ENCODE peak calls at places on chromosomes 2 and 18, in eight cellular contexts. I is left lung; K is heart right ventricle; O is neuronal stem cell; S is lower lobe of right lung; E is Karpas-422; Z is mesenchymal stem cell; Y is naive thymus-derived CD4-positive, alpha-beta T cell. V is an unnamed sample. For H3K36me3, the result is how much of the 10 kb centered on the place peaks cover.

GRCh38 chr2:47180531-47180930 is 25.4 kb upstream of the STPG4 start:
- DNase-seq in Y (no peak), I (no peak), O (no peak), E (no peak), Z (no peak), S (no peak), K (no peak), V (no peak)

GRCh38 chr2:239775623-239776440 is 249.3 kb downstream of the NDUFA10 start:
- DNase-seq in S (no peak), O (no peak), I (no peak), Z (no peak), E (no peak), Y (no peak), K (no peak), V (no peak)

GRCh38 chr2:127594116-127594591 is 51.8 kb upstream of the GPR17 start:
- DNase-seq in O (no peak), Z (no peak), E (no peak), K (no peak), I (no peak), Y (no peak), S (no peak), V (no peak)

GRCh38 chr2:229243880-229244560 is 27.1 kb downstream of the PID1 start:
- DNase-seq in O (no peak), S (no peak), I (no peak), Z (no peak), E (no peak), Y (no peak), K (no peak), V (no peak)

GRCh38 chr2:149931486-149931885 is 343.9 kb upstream of the MMADHC start:
- DNase-seq in Z (no peak), I (no peak), Y (no peak), S (no peak), E (no peak), O (no peak), K (no peak), V (no peak)

GRCh38 chr2:52976132-52976949 is 791.3 kb upstream of the CHAC2 start:
- DNase-seq in Z (peak), E (peak), K (no peak), O (peak), Y (no peak), S (no peak), I (no peak), V (peak)

GRCh38 chr2:26245231-26245732 is 543 bp downstream of the HADHB start:
- DNase-seq in Y (peak), O (peak), Z (peak), E (peak), K (no peak), S (peak), I (no peak), V (peak)

GRCh38 chr2:145380436-145381017 is 860.6 kb upstream of the ZEB2 start:
- DNase-seq in Y (no peak), S (no peak), I (no peak), O (no peak), K (no peak), Z (peak), E (no peak), V (peak)

GRCh38 chr18:53426656-53427055 is 797.8 kb downstream of the MBD2 start:
- DNase-seq in I (no peak), Z (no peak), Y (no peak), S (no peak), K (no peak), O (no peak), E (no peak), V (no peak)

GRCh38 chr18:24015897-24016631 is 1.5 kb downstream of the TTC39C start:
- DNase-seq in Z (no peak), O (no peak), I (no peak), Y (peak), E (peak), K (no peak), S (no peak), V (no peak)

GRCh38 chr2:42792583-42793313 is at the start of gene HAAO:
- DNase-seq in Z (peak), E (no peak), I (no peak), S (peak), K (peak), Y (no peak), O (peak), V (no peak)

GRCh38 chr18:23528580-23529472 is 25.5 kb downstream of the RMC1 start:
- DNase-seq in O (no peak), I (peak), S (peak), Z (peak), E (no peak), Y (no peak), K (peak), V (no peak)

GRCh38 chr2:241706539-241706938 is 4.7 kb downstream of the ING5 start:
- DNase-seq in Y (no peak), Z (no peak), E (no peak), S (no peak), K (no peak), I (no peak), O (no peak), V (no peak)

GRCh38 chr2:33405180-33406105 is 71.0 kb upstream of the RASGRP3 start:
- DNase-seq in S (no peak), E (no peak), Y (no peak), O (no peak), Z (no peak), K (no peak), I (no peak), V (no peak)

GRCh38 chr2:240398711-240399267 is 36.7 kb upstream of the GPC1 start:
- DNase-seq in K (no peak), O (no peak), Z (no peak), E (no peak), Y (no peak), S (peak), I (peak), V (no peak)

GRCh38 chr18:12031836-12032235 is 50.5 kb downstream of the IMPA2 start:
- DNase-seq in O (no peak), Z (no peak), K (peak), I (peak), S (no peak), Y (no peak), E (no peak), V (no peak)

GRCh38 chr2:143668236-143668635 is 539.0 kb downstream of the ARHGAP15 start:
- DNase-seq in Y (no peak), I (no peak), E (no peak), K (no peak), Z (no peak), O (peak), S (no peak), V (no peak)

GRCh38 chr2:100956081-100956480 is 46.0 kb upstream of the RPL31 start:
- DNase-seq in S (no peak), Y (no peak), E (no peak), Z (no peak), O (no peak), K (no peak), I (no peak), V (no peak)

DNA sequence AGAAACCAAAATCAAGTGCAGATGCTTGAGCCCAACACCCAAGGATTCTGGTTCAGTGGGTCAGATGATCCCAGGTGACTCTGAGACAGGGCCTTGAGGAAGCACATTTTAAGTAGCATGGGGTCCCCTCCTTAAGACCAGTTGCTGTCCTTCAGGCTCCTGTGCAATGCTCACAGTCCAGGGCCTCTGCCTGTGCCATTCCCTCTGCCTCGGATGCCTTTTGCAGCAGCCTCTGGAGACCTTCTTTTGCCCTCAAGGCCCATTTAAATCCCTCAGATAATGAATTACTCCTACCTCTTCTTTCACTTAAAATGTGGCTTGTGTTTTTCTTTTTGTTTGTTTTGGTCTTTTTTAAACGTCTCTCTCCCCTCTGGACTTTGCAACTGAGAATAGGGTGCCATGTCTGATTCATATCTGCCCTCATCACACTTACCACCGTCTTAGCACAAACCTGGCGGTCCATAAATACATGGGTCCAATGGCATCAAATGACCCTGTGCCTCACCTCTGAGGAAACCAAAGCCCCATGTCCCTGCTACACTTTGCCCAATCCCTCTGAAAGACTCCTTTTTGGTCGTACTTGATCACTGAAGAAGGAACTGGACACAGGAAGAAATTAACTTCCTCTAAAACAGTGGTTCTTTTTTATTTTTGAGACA is 14.2 kb downstream of the ACTG2 start:
- DNase-seq in Z (no peak), O (no peak), I (no peak), E (no peak), S (no peak), Y (no peak), K (no peak), V (no peak)
- H3K36me3 ChIP-seq in Z (under half), O (under half), I (under half), E (under half), S (under half), Y (under half), K (under half), V (under half)

GRCh38 chr2:170932948-170933347 is 3.9 kb downstream of the GORASP2 start:
- DNase-seq in S (no peak), E (no peak), Z (no peak), I (no peak), Y (no peak), O (no peak), K (no peak), V (no peak)
- H3K4me3 ChIP-seq in S (no peak), E (peak), Z (no peak), I (no peak), Y (no peak), O (no peak), K (no peak), V (no peak)

GRCh38 chr2:211748339-211748738 is 790.3 kb downstream of the ERBB4 start:
- DNase-seq in O (no peak), S (no peak), Y (no peak), Z (no peak), K (no peak), E (no peak), I (no peak), V (no peak)
- H3K36me3 ChIP-seq in O (under half), S (under half), Y (under half), Z (under half), K (under half), E (under half), I (under half), V (under half)

DNA sequence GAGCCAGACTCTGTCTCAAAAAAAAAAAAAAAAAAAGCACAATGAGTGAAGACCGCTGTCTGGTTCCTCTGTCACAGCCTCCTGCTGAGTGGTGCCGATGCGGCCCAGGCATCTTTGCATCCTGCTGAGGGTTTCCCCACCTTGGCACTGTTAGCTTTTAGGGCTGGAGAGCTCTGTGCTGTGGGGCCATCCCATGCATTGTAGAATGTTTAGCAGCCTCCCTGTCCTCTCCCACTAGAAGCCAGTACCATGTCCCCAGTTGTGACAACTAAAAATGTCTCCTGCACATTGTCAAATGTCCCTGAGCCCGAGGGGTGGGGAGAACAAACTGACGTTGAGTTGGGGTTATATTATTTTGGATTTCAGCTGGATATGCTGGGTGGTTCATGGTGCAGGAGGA is 7.9 kb upstream of the COLEC11 start:
- DNase-seq in Z (no peak), I (no peak), S (no peak), E (no peak), K (no peak), Y (no peak), O (no peak), V (no peak)
- H3K4me3 ChIP-seq in Z (no peak), I (no peak), S (no peak), E (no peak), K (no peak), Y (no peak), O (no peak), V (no peak)

DNA sequence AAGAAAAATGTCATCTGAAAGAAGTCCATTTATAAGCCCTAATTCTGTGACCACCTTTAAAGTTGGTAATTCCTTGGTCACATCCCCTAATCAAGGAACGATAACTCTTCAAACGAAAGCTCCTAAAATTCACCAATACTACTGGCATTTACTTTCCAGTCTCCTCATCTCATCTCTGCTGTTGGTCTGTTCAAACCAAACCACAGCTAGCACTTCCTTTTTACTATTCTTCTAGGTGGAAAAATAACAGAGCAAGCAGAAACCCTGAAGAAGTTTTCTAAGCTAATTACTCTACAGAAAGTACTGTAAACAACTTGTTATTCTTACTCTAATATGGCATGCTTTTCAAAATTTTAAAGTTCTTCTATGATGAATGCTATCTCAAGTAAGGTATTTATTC is 21.6 kb downstream of the TIA1 start:
- DNase-seq in Z (no peak), K (no peak), I (no peak), S (no peak), Y (no peak), O (no peak), E (no peak), V (no peak)
- H3K36me3 ChIP-seq in Z (under half), K (half or more), I (half or more), S (half or more), Y (under half), O (half or more), E (half or more), V (under half)

DNA sequence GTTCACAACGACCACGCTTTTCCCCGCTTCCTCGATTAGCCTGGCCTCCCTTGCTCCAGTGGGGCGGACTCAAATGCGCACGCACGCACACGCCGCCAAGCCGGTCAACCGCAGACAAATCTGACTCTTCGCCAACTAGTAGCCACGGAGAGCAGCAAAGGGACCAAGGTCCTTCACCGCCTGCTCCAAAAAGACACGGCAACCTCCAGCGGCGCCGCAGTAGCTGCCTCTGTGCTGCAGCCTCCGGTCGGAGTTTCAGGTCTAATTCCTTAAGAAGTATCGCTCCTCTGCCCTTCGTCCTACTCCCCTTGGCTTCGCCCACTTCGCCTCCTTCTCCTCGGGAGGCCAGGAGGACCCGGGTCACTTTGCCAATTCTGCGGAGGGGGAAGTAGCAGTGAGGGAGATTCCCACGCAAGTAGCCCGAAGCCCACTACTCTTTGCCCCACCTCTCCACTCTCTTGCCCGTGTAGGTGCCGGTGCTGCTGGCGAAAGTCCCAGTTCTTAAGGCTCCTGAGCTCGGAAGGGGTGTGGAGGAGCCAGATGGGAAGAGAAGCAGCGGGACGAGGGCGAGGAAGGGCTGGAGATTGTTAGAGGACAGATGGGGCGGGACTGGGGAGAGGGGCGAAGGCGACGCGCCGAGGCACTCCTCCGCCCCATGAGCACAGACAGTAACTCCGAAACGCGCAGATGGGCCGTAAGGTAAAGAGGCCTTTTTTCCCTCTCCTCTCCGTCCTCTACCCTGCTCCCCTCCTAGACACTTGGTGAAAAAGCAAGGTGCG is 615 bp downstream of the AKAIN1 start:
- DNase-seq in S (no peak), E (no peak), Z (no peak), K (no peak), Y (no peak), I (no peak), O (peak), V (no peak)
- H3K4me3 ChIP-seq in S (no peak), E (no peak), Z (no peak), K (no peak), Y (no peak), I (no peak), O (no peak), V (no peak)

GRCh38 chr2:46087492-46087891 is 209.7 kb upstream of the EPAS1 start:
- DNase-seq in O (no peak), K (no peak), Y (no peak), Z (no peak), E (no peak), S (no peak), I (no peak), V (no peak)
- H3K36me3 ChIP-seq in O (under half), K (under half), Y (under half), Z (under half), E (under half), S (under half), I (under half), V (under half)

GRCh38 chr18:77210249-77210648 is 39.4 kb upstream of the GALR1 start:
- DNase-seq in O (no peak), Y (no peak), E (no peak), Z (no peak), I (no peak), S (no peak), K (no peak), V (no peak)
- H3K4me3 ChIP-seq in O (no peak), Y (no peak), E (no peak), Z (no peak), I (no peak), S (no peak), K (no peak), V (no peak)

V was measured in bronchial epithelial cell.